ENCODE peak calls at places on chromosomes 7 and 10, in ten cellular contexts. K is hippocampal formation; S is frontal cortex; U is iris pigment epithelial cell; F is LHCN-M2; O is NCI-H1694 treated with DMSO at 0.1 percent for 48 hours; C is CD4-positive, alpha-beta T cell; G is T-helper 2 cell; R is putamen; Q is foreskin fibroblast. A is an unnamed sample.

GRCh38 chr10:7634142-7634894 is 32.4 kb downstream of the ITIH5 start:
- DNase-seq in O (no peak), K (no peak), U (no peak), R (peak), F (no peak), C (no peak), G (no peak), S (no peak), Q (no peak), A (no peak)

GRCh38 chr7:31129067-31129466 is 77.0 kb downstream of the ADCYAP1R1 start:
- DNase-seq in Q (no peak), G (no peak), K (no peak), F (no peak), R (no peak), U (no peak), C (no peak), S (no peak), O (peak), A (peak)

GRCh38 chr7:101947899-101948298 is 130.5 kb downstream of the CUX1 start:
- DNase-seq in C (no peak), S (peak), K (no peak), O (peak), Q (no peak), U (no peak), G (no peak), F (no peak), R (no peak), A (no peak)

GRCh38 chr7:55046582-55047347 is 27.9 kb downstream of the EGFR start:
- DNase-seq in O (no peak), G (no peak), K (no peak), R (no peak), U (no peak), F (no peak), C (no peak), S (no peak), Q (no peak), A (no peak)

GRCh38 chr10:108567899-108568752 is 1355.2 kb downstream of the XPNPEP1 start:
- DNase-seq in K (no peak), R (no peak), G (no peak), C (no peak), F (no peak), Q (no peak), O (no peak), U (no peak), S (no peak), A (no peak)

GRCh38 chr10:51389415-51390342 is 309.7 kb downstream of the CSTF2T start:
- DNase-seq in O (peak), R (peak), S (peak), C (peak), K (no peak), Q (peak), U (peak), F (peak), G (peak), A (no peak)

GRCh38 chr7:57328457-57328856 is 121.5 kb upstream of the ZNF716 start:
- DNase-seq in G (no peak), U (no peak), S (no peak), O (no peak), R (no peak), Q (no peak), F (no peak), C (no peak), K (no peak), A (no peak)

GRCh38 chr7:11473807-11474424 is 358.1 kb downstream of the THSD7A start:
- DNase-seq in F (no peak), S (no peak), O (no peak), R (no peak), U (no peak), C (no peak), K (no peak), G (no peak), Q (no peak), A (no peak)

GRCh38 chr10:18185621-18186020 is 45.4 kb downstream of the CACNB2 start:
- DNase-seq in K (no peak), G (no peak), O (no peak), C (no peak), S (no peak), R (no peak), U (no peak), Q (no peak), F (no peak), A (no peak)

GRCh38 chr7:110531186-110531585 is 559.7 kb upstream of the LRRN3 start:
- DNase-seq in R (no peak), F (no peak), Q (no peak), K (no peak), S (no peak), C (no peak), G (peak), O (no peak), U (peak), A (no peak)

GRCh38 chr7:74094224-74095095 is 10.9 kb downstream of the LIMK1 start:
- DNase-seq in C (peak), O (no peak), G (peak), K (no peak), R (no peak), U (peak), Q (peak), S (peak), F (peak), A (no peak)

GRCh38 chr10:78588194-78588811 is 480.5 kb upstream of the ZMIZ1 start:
- DNase-seq in F (peak), C (no peak), U (peak), S (no peak), O (no peak), G (no peak), R (no peak), Q (no peak), K (no peak), A (peak)

GRCh38 chr7:75042299-75042698 is 31.3 kb downstream of the RCC1L start:
- DNase-seq in G (no peak), O (no peak), R (no peak), C (no peak), F (no peak), Q (no peak), S (no peak), K (no peak), U (no peak), A (no peak)

GRCh38 chr7:91182819-91183405 is 81.3 kb upstream of the FZD1 start:
- DNase-seq in Q (peak), S (no peak), G (no peak), C (no peak), R (no peak), F (peak), U (peak), K (no peak), O (no peak), A (no peak)

GRCh38 chr10:29144126-29144525 is 144.7 kb upstream of the LYZL1 start:
- DNase-seq in S (no peak), O (no peak), Q (no peak), C (no peak), U (no peak), F (no peak), K (no peak), G (no peak), R (no peak), A (no peak)

GRCh38 chr10:36110097-36110496 is 468.0 kb upstream of the FZD8 start:
- DNase-seq in Q (no peak), U (no peak), G (no peak), R (no peak), S (no peak), O (no peak), F (no peak), K (no peak), C (no peak), A (no peak)

GRCh38 chr7:6385110-6385792 is 62.5 kb downstream of the DAGLB start:
- DNase-seq in F (peak), K (no peak), S (no peak), G (no peak), O (no peak), C (no peak), R (no peak), U (peak), Q (peak), A (no peak)

GRCh38 chr10:70669015-70669414 is 3.3 kb upstream of the ADAMTS14 start:
- DNase-seq in F (no peak), C (no peak), Q (no peak), U (no peak), S (no peak), R (no peak), K (no peak), O (no peak), G (no peak), A (no peak)

GRCh38 chr10:11255156-11255555 is 237.5 kb downstream of the CELF2 start:
- DNase-seq in G (no peak), Q (no peak), U (no peak), R (no peak), F (no peak), O (no peak), C (no peak), K (no peak), S (no peak), A (no peak)

GRCh38 chr10:57579926-57580325 is 687.8 kb downstream of the IPMK start:
- DNase-seq in R (peak), S (no peak), F (peak), G (no peak), U (peak), K (peak), C (no peak), Q (peak), O (no peak), A (no peak)

A was measured in vagina.